ENCODE peak calls at places on chromosome 7, in four cellular contexts. N is effector memory CD8-positive, alpha-beta T cell; V is stimulated activated naive CD8-positive, alpha-beta T cell treated with anti-CD3 and anti-CD28 coated beads, Interleukin-15, amount 100 ng/mL, for 72 hours; E is mucosa of descending colon. L is an unnamed sample.

GRCh38 chr7:154886591-154886990 is 116.3 kb downstream of the PAXIP1 start:
- ATAC-seq in N (no peak), E (no peak), V (no peak), L (no peak)

GRCh38 chr7:2050511-2050866 is 182.3 kb downstream of the MAD1L1 start:
- ATAC-seq in V (no peak), E (no peak), N (no peak), L (no peak)

GRCh38 chr7:44325181-44325671 is at the start of gene CAMK2B:
- ATAC-seq in N (no peak), E (no peak), V (peak), L (peak)

GRCh38 chr7:157471259-157472125 is 134.7 kb downstream of the DNAJB6 start:
- ATAC-seq in V (peak), N (peak), E (peak), L (no peak)

GRCh38 chr7:79734158-79734557 is 280.7 kb upstream of the MAGI2 start:
- ATAC-seq in V (no peak), N (no peak), E (no peak), L (no peak)

GRCh38 chr7:69898189-69898588 is 299.9 kb downstream of the AUTS2 start:
- ATAC-seq in N (no peak), E (no peak), V (no peak), L (peak)

GRCh38 chr7:18177129-18177814 is 149.6 kb upstream of the PRPS1L1 start:
- ATAC-seq in V (no peak), N (no peak), E (no peak), L (no peak)

GRCh38 chr7:75650671-75651070 is 88.1 kb downstream of the HIP1 start:
- ATAC-seq in N (no peak), E (peak), V (no peak), L (no peak)

GRCh38 chr7:131076032-131076431 is 251.6 kb upstream of the MKLN1 start:
- ATAC-seq in V (no peak), E (no peak), N (no peak), L (no peak)

GRCh38 chr7:106772655-106773108 is 92.4 kb upstream of the PIK3CG start:
- ATAC-seq in E (no peak), V (peak), N (no peak), L (peak)

GRCh38 chr7:135714534-135715009 is 13.4 kb downstream of the SLC13A4 start:
- ATAC-seq in V (peak), N (no peak), E (no peak), L (no peak)

GRCh38 chr7:73978681-73979563 is 49.1 kb upstream of the ELN start:
- ATAC-seq in E (peak), V (peak), N (no peak), L (peak)

GRCh38 chr7:71298378-71298777 is 166.4 kb downstream of the GALNT17 start:
- ATAC-seq in V (no peak), E (no peak), N (no peak), L (no peak)

GRCh38 chr7:105030447-105030846 is 16.4 kb downstream of the KMT2E start:
- ATAC-seq in E (no peak), V (no peak), N (no peak), L (no peak)

GRCh38 chr7:99079104-99079503 is 64.8 kb downstream of the SMURF1 start:
- ATAC-seq in E (peak), V (peak), N (no peak), L (no peak)

GRCh38 chr7:1137517-1138167 is 22.4 kb downstream of the ZFAND2A start:
- ATAC-seq in E (peak), N (peak), V (peak), L (peak)

GRCh38 chr7:30026229-30027064 is at the start of gene FKBP14:
- ATAC-seq in E (peak), V (peak), N (peak), L (peak)

GRCh38 chr7:133230591-133231194 is 22.2 kb upstream of the EXOC4 start:
- ATAC-seq in E (peak), N (peak), V (no peak), L (no peak)

GRCh38 chr7:55996856-55997500 is 32.6 kb downstream of the NIPSNAP2 start:
- ATAC-seq in N (no peak), V (no peak), E (no peak), L (no peak)

GRCh38 chr7:121328508-121329459 is at the start of gene WNT16:
- ATAC-seq in V (peak), N (peak), E (peak), L (peak)

GRCh38 chr7:10022957-10023356 is 950.7 kb upstream of the PHF14 start:
- ATAC-seq in E (no peak), V (no peak), N (no peak), L (no peak)

GRCh38 chr7:36614954-36615353 is 109.3 kb downstream of the AOAH start:
- ATAC-seq in N (no peak), E (no peak), V (no peak), L (no peak)

GRCh38 chr7:46152671-46153070 is 231.6 kb upstream of the IGFBP3 start:
- ATAC-seq in E (no peak), N (no peak), V (no peak), L (no peak)

GRCh38 chr7:150586778-150587152 is 19.6 kb downstream of the GIMAP4 start:
- ATAC-seq in V (peak), E (peak), N (peak), L (peak)

GRCh38 chr7:95694334-95694733 is 78.0 kb upstream of the DYNC1I1 start:
- ATAC-seq in N (no peak), E (no peak), V (no peak), L (no peak)

GRCh38 chr7:1752771-1753562 is 82.9 kb downstream of the ELFN1 start:
- ATAC-seq in N (no peak), V (no peak), E (peak), L (no peak)

GRCh38 chr7:150324366-150324961 is 1.1 kb upstream of the ACTR3C start:
- ATAC-seq in V (no peak), N (no peak), E (peak), L (no peak)

L was measured in stimulated activated memory B cell treated with anti-CD40 and anti-IgM and Interleukin-4, amounts not matched to agents 10 μg/mL and 1 μg/mL and 100 μg/mL, for 72 hours.